ENCODE peak calls at places on chromosomes 4 and X, in nine cellular contexts. F, H, Q, Y, D, L, S, B and I are unnamed samples.

GRCh38 chrX:22486326-22486725 is 213.6 kb downstream of the CBLL2 start:
- DNase-seq in F (peak), D (no peak), B (no peak), L (no peak), Y (no peak), S (no peak), Q (no peak), H (no peak), I (no peak)

GRCh38 chr4:15425520-15425919 is 2.3 kb upstream of the C1QTNF7 start:
- DNase-seq in Q (no peak), H (no peak), L (no peak), S (no peak), Y (no peak), B (no peak), F (no peak), D (no peak), I (no peak)

GRCh38 chr4:8278421-8279287 is 9.1 kb downstream of the HTRA3 start:
- DNase-seq in Y (peak), F (peak), Q (no peak), B (no peak), D (no peak), L (no peak), H (peak), S (no peak), I (no peak)

GRCh38 chrX:115564243-115564642 is 3.3 kb downstream of the PLS3 start:
- DNase-seq in S (no peak), H (no peak), Y (no peak), L (no peak), F (peak), Q (no peak), D (no peak), B (no peak), I (no peak)

GRCh38 chr4:88159137-88159725 is 792 bp upstream of the ABCG2 start:
- DNase-seq in Q (peak), L (no peak), S (no peak), B (no peak), F (no peak), D (peak), Y (no peak), H (peak), I (no peak)

GRCh38 chr4:76590847-76591281 is 155.8 kb downstream of the SHROOM3 start:
- DNase-seq in H (no peak), F (peak), Q (no peak), L (no peak), Y (peak), D (no peak), B (no peak), S (no peak), I (no peak)

GRCh38 chr4:77451530-77451929 is 154.1 kb upstream of the CXCL13 start:
- DNase-seq in Q (no peak), H (no peak), D (no peak), S (no peak), F (no peak), Y (peak), L (no peak), B (no peak), I (no peak)

GRCh38 chr4:21795091-21795490 is 153.5 kb downstream of the KCNIP4 start:
- DNase-seq in S (no peak), H (no peak), L (no peak), F (peak), B (no peak), Y (peak), Q (no peak), D (no peak), I (no peak)

GRCh38 chr4:84530449-84530848 is 31.4 kb upstream of the NKX6-1 start:
- DNase-seq in L (no peak), B (no peak), Y (peak), Q (no peak), S (no peak), H (no peak), D (no peak), F (peak), I (no peak)

GRCh38 chr4:120540625-120541024 is 381.9 kb downstream of the PRDM5 start:
- DNase-seq in Y (peak), Q (no peak), B (no peak), L (no peak), D (no peak), S (no peak), H (no peak), F (no peak), I (no peak)

GRCh38 chrX:39752820-39753219 is 344.9 kb downstream of the BCOR start:
- DNase-seq in H (no peak), B (no peak), D (no peak), S (no peak), F (no peak), L (no peak), Y (peak), Q (no peak), I (no peak)

GRCh38 chr4:184746532-184746870 is 12.6 kb upstream of the CENPU start:
- DNase-seq in H (no peak), L (no peak), Y (peak), Q (no peak), S (no peak), B (no peak), D (no peak), F (peak), I (no peak)

GRCh38 chr4:7189066-7189465 is 3.3 kb upstream of the SORCS2 start:
- DNase-seq in H (no peak), Q (peak), D (no peak), F (no peak), Y (no peak), B (no peak), L (no peak), S (no peak), I (no peak)

GRCh38 chr4:77367638-77368037 is 210.6 kb downstream of the CCNG2 start:
- DNase-seq in F (no peak), Q (no peak), B (no peak), D (no peak), H (no peak), Y (no peak), S (no peak), L (no peak), I (no peak)

GRCh38 chr4:151990201-151990600 is 229.4 kb upstream of the GATB start:
- DNase-seq in L (no peak), H (peak), D (no peak), S (no peak), B (no peak), F (peak), Q (no peak), Y (peak), I (no peak)

GRCh38 chr4:87620491-87620890 is 12.2 kb downstream of the DSPP start:
- DNase-seq in F (no peak), D (no peak), S (no peak), Y (no peak), Q (no peak), L (no peak), H (no peak), B (no peak), I (no peak)

GRCh38 chr4:79917246-79917645 is 155.8 kb downstream of the ANTXR2 start:
- DNase-seq in F (peak), S (peak), H (peak), Q (no peak), L (peak), D (peak), Y (peak), B (peak), I (peak)

GRCh38 chr4:149072359-149072758 is 630.1 kb upstream of the NR3C2 start:
- DNase-seq in Y (no peak), S (no peak), D (no peak), H (no peak), F (no peak), Q (no peak), L (no peak), B (no peak), I (no peak)

GRCh38 chrX:154655786-154656185 is 2.4 kb upstream of the CTAG2 start:
- DNase-seq in H (no peak), B (no peak), Q (no peak), D (no peak), F (no peak), L (no peak), S (no peak), Y (no peak), I (no peak)

GRCh38 chrX:40816906-40817305 is 81.6 kb upstream of the MED14 start:
- DNase-seq in Y (no peak), F (no peak), H (no peak), D (no peak), Q (no peak), L (no peak), S (no peak), B (no peak), I (no peak)

GRCh38 chr4:85861064-85861767 is 386.3 kb downstream of the ARHGAP24 start:
- DNase-seq in F (no peak), Q (no peak), Y (no peak), B (no peak), H (no peak), D (no peak), S (no peak), L (no peak), I (no peak)

GRCh38 chrX:15269120-15269519 is 763 bp downstream of the ASB9 start:
- DNase-seq in S (no peak), H (peak), D (no peak), L (no peak), Y (no peak), Q (no peak), B (no peak), F (no peak), I (no peak)

GRCh38 chr4:147596976-147597375 is 20.2 kb upstream of the TMEM184C start:
- DNase-seq in B (no peak), D (no peak), F (peak), H (no peak), L (no peak), S (no peak), Q (no peak), Y (peak), I (no peak)

GRCh38 chrX:107711521-107712041 is 64.0 kb downstream of the TSC22D3 start:
- DNase-seq in F (no peak), H (no peak), D (no peak), S (no peak), Q (no peak), Y (no peak), L (no peak), B (no peak), I (no peak)